ENCODE peak calls at places on chromosomes 1 and 21, in five cellular contexts. J is IMR-90, D is H1, I is mesenchymal stem cell, X is neuronal stem cell. P is an unnamed sample.

GRCh38 chr1:172775598-172776570 is 117.0 kb downstream of the FASLG start:
- DNase-seq in J (peak; percentile 15), D (no peak), I (peak; percentile 56), X (no peak), P (no peak)

GRCh38 chr21:26845066-26845749 is at the start of gene ADAMTS1:
- DNase-seq in J (peak; percentile 92), D (peak; percentile 91), I (peak; percentile 95), X (peak; percentile 88), P (peak; percentile 97)

GRCh38 chr1:234660536-234661133 is 50.7 kb upstream of the IRF2BP2 start:
- DNase-seq in J (no peak), D (no peak), I (no peak), X (no peak), P (no peak)

GRCh38 chr1:193685986-193686385 is 499.6 kb upstream of the B3GALT2 start:
- DNase-seq in J (no peak), D (no peak), I (no peak), X (no peak), P (no peak)

GRCh38 chr21:38948377-38948776 is 142.6 kb downstream of the ETS2 start:
- DNase-seq in J (peak; percentile 52), D (no peak), I (no peak), X (no peak), P (no peak)

GRCh38 chr1:84708031-84708430 is 17.8 kb upstream of the SSX2IP start:
- DNase-seq in J (peak; percentile 30), D (no peak), I (no peak), X (no peak), P (no peak)

GRCh38 chr1:205805082-205805711 is 7.8 kb downstream of the SLC41A1 start:
- DNase-seq in J (no peak), D (no peak), I (no peak), X (no peak), P (no peak)

GRCh38 chr21:28308516-28308915 is 684.2 kb downstream of the LTN1 start:
- DNase-seq in J (peak; percentile 82), D (no peak), I (no peak), X (no peak), P (no peak)

GRCh38 chr21:39088831-39089380 is 94.3 kb downstream of the PSMG1 start:
- DNase-seq in J (peak; percentile 82), D (no peak), I (no peak), X (no peak), P (peak; percentile 26)

GRCh38 chr1:32179443-32180185 is at the start of gene TXLNA:
- DNase-seq in J (peak; percentile 87), D (peak; percentile 95), I (peak; percentile 92), X (peak; percentile 81), P (peak; percentile 97)

GRCh38 chr1:58929667-58930325 is 145.9 kb upstream of the JUN start:
- DNase-seq in J (no peak), D (no peak), I (peak; percentile 36), X (no peak), P (no peak)

GRCh38 chr1:218030846-218031245 is 254.2 kb upstream of the RRP15 start:
- DNase-seq in J (no peak), D (no peak), I (no peak), X (no peak), P (no peak)

GRCh38 chr1:203440780-203441179 is 34.8 kb upstream of the PRELP start:
- DNase-seq in J (peak; percentile 72), D (no peak), I (peak; percentile 67), X (no peak), P (peak; percentile 71)

GRCh38 chr1:40384413-40384762 is 10.9 kb downstream of the SMAP2 start:
- DNase-seq in J (no peak), D (no peak), I (no peak), X (no peak), P (no peak)

GRCh38 chr1:89126602-89127001 is 688 bp upstream of the GBP2 start:
- DNase-seq in J (no peak), D (no peak), I (peak; percentile 30), X (no peak), P (no peak)

GRCh38 chr1:198651685-198652400 is 13.0 kb downstream of the PTPRC start:
- DNase-seq in J (no peak), D (no peak), I (no peak), X (no peak), P (no peak)

GRCh38 chr1:39525366-39526165 is 34.1 kb downstream of the BMP8A start:
- DNase-seq in J (no peak), D (no peak), I (peak; percentile 15), X (no peak), P (no peak)

GRCh38 chr1:245654460-245655050 is 499.8 kb downstream of the KIF26B start:
- DNase-seq in J (no peak), D (no peak), I (no peak), X (no peak), P (peak; percentile 98)

GRCh38 chr1:181504294-181505115 is 21.2 kb downstream of the CACNA1E start:
- DNase-seq in J (peak; percentile 28), D (peak; percentile 52), I (no peak), X (no peak), P (peak; percentile 84)

GRCh38 chr1:46131727-46132528 is 501 bp downstream of the PIK3R3 start:
- DNase-seq in J (peak; percentile 45), D (peak; percentile 46), I (peak; percentile 60), X (no peak), P (peak; percentile 29)

GRCh38 chr1:165173409-165173808 is 183.1 kb downstream of the LMX1A start:
- DNase-seq in J (no peak), D (no peak), I (no peak), X (no peak), P (no peak)

GRCh38 chr1:46133946-46134345 is 1.5 kb upstream of the PIK3R3 start:
- DNase-seq in J (no peak), D (no peak), I (no peak), X (no peak), P (no peak)

GRCh38 chr1:159790237-159790917 is 9.6 kb downstream of the DUSP23 start:
- DNase-seq in J (peak; percentile 10), D (no peak), I (peak; percentile 11), X (peak; percentile 37), P (peak; percentile 66)

GRCh38 chr1:48916121-48917069 is 139.7 kb upstream of the BEND5 start:
- DNase-seq in J (peak; percentile 2), D (peak; percentile 54), I (peak; percentile 35), X (peak; percentile 38), P (peak; percentile 91)

GRCh38 chr1:228018125-228018398 is 11.3 kb downstream of the WNT3A start:
- DNase-seq in J (no peak), D (no peak), I (no peak), X (no peak), P (no peak)

GRCh38 chr1:42935313-42935624 is 23.4 kb downstream of the SLC2A1 start:
- DNase-seq in J (no peak), D (no peak), I (no peak), X (no peak), P (no peak)

GRCh38 chr1:55204997-55205396 is 10.2 kb downstream of the USP24 start:
- DNase-seq in J (no peak), D (no peak), I (peak; percentile 57), X (no peak), P (no peak)

GRCh38 chr1:30407862-30408580 is 315.4 kb downstream of the MATN1 start:
- DNase-seq in J (no peak), D (peak; percentile 23), I (no peak), X (no peak), P (peak; percentile 74)

GRCh38 chr1:37240897-37241296 is 206.6 kb upstream of the GRIK3 start:
- DNase-seq in J (no peak), D (no peak), I (no peak), X (no peak), P (peak; percentile 39)

GRCh38 chr1:8122477-8123407 is 96.6 kb upstream of the ERRFI1 start:
- DNase-seq in J (peak; percentile 85), D (no peak), I (peak; percentile 97), X (no peak), P (peak; percentile 72)

GRCh38 chr1:162159515-162159914 is 90.0 kb downstream of the NOS1AP start:
- DNase-seq in J (no peak), D (no peak), I (no peak), X (no peak), P (no peak)

GRCh38 chr1:226604846-226605572 is 56.4 kb downstream of the STUM start:
- DNase-seq in J (no peak), D (no peak), I (no peak), X (no peak), P (no peak)
- H2BK15ac ChIP-seq in J (no peak overlapping the region), D (peak overlapping the region; percentile 81), I (no peak overlapping the region), X (peak overlapping the region; percentile 80), P (no peak overlapping the region)

DNA sequence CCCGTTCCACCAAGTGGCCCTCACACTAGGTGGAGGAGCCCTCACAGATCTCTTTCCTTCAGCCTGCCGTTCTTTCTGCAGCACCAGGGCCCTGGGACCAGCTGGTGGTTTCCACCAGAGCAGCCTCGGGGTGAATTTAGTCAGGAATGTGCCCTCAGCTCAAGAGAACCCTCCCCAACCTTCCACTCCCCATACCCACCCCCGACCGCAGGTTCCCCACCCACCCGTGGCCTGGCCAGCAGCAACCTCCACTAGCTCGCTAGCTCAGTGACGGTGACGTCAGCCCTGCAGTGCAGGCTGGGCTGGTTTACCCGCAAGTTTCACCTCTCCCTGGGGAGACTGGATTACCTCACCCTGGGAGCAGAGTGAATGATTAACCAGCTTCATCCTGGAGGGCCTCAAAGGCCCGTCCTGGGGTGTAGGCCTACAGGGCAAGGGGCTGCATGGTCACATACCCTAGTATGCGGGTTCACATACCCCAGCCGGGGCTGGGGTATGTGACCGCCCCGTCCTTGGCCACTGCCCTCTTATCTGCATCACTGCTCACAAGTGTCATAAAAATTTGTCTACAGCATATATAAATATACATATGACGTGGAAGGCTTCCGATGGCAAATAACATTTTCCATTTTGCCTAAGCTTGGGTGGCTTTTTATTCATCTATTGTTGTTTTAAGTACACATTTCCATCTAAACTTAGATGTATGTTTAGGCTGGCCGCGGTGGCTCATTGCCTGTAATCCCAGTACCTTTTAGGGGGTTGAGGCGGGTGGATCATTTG is 24.5 kb downstream of the ELF3 start:
- DNase-seq in J (peak; percentile 96), D (no peak), I (peak; percentile 97), X (no peak), P (peak; percentile 94)
- H3K4me3 ChIP-seq in J (no peak overlapping the region), D (no peak overlapping the region), I (no peak overlapping the region), X (no peak overlapping the region), P (no peak overlapping the region)

DNA sequence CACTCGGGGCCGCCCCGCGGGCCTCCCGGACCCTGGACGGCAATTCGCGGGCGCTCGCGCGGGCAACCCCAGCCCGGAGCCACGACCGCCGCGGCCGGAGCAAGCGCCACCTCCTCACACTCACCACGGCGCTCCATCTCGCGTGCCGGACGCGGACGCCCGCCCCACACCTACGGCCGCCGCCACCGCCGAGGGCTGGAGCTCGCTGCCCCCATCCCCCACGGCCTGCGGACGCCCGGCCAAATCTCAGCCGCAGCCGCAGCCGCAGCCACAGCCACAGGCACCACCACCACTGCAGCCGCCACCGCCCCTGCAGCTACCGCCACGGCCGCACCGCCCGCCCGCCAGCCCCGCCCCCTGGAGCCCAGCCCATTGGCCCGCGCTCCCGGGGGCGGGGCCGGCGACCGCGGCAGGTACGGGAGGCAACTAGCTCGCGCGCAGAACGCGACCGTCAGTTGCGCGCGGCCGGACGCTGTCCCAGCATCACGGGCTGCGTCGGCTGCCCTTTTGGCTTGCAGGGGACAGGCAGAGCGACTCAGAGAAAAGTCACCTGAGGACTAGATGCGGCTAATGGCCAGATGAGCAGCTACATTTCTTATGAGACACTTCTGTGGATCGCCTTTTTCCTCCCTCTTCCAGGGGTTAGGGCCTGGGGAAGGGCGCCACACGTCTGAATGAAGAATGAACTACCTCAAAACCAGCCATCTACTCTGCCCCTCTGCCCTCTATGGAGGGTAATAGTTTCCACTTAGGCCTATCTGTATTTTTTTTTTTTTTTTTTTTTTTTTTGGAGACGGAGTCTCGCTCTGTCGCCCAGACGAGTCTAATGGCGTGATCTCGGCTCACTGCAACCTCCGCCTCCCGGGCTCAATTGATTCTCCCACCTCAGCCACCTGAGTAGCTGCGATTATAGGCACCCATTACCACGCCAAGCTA is at the start of gene ARHGAP29:
- DNase-seq in J (peak; percentile 50), D (peak; percentile 89), I (peak; percentile 69), X (peak; percentile 84), P (peak; percentile 95)
- H2BK15ac ChIP-seq in J (peak within 1 kb of the TSS; percentile 28), D (no peak within 1 kb of the TSS), I (peak within 1 kb of the TSS; percentile 80), X (peak within 1 kb of the TSS; percentile 22), P (no peak within 1 kb of the TSS)

GRCh38 chr1:116908821-116909510 is 750 bp upstream of the PTGFRN start:
- DNase-seq in J (no peak), D (no peak), I (no peak), X (no peak), P (peak; percentile 66)
- H3K4me3 ChIP-seq in J (no peak overlapping the region), D (peak overlapping the region; percentile 92), I (peak overlapping the region; percentile 79), X (peak overlapping the region; percentile 87), P (peak overlapping the region; percentile 80)